ENCODE peak calls at places on chromosomes 1 and 21, in five cellular contexts. One of them, this sample, is unnamed.

GRCh38 chr1:229430761-229431269 is 3.1 kb downstream of the ACTA1 start:
- DNase-seq in SK-N-SH: no peak
- DNase-seq in GM12878: no peak
- DNase-seq in HepG2: no peak
- DNase-seq in K562: peak; percentile 72
- DNase-seq in this sample: peak; percentile 35

GRCh38 chr1:2141025-2141424 is 53.5 kb downstream of the FAAP20 start:
- DNase-seq in HepG2: no peak
- DNase-seq in K562: no peak
- DNase-seq in SK-N-SH: no peak
- DNase-seq in GM12878: no peak
- DNase-seq in this sample: no peak

GRCh38 chr1:189851806-189852367 is 625.8 kb downstream of the BRINP3 start:
- DNase-seq in GM12878: no peak
- DNase-seq in SK-N-SH: no peak
- DNase-seq in HepG2: no peak
- DNase-seq in K562: no peak
- DNase-seq in this sample: peak; percentile 10

GRCh38 chr1:20248954-20249612 is 41.6 kb upstream of the VWA5B1 start:
- DNase-seq in HepG2: no peak
- DNase-seq in GM12878: peak; percentile 3
- DNase-seq in SK-N-SH: no peak
- DNase-seq in K562: no peak
- DNase-seq in this sample: no peak

GRCh38 chr1:76666499-76666898 is 200.8 kb upstream of the ST6GALNAC5 start:
- DNase-seq in K562: no peak
- DNase-seq in GM12878: no peak
- DNase-seq in HepG2: no peak
- DNase-seq in SK-N-SH: no peak
- DNase-seq in this sample: no peak

GRCh38 chr1:26597629-26598039 is 68.1 kb downstream of the RPS6KA1 start:
- DNase-seq in HepG2: peak; percentile 53
- DNase-seq in K562: peak; percentile 65
- DNase-seq in SK-N-SH: peak; percentile 67
- DNase-seq in GM12878: no peak
- DNase-seq in this sample: peak; percentile 47

GRCh38 chr1:59393211-59394180 is 96.6 kb downstream of the FGGY start:
- DNase-seq in HepG2: peak; percentile 50
- DNase-seq in SK-N-SH: no peak
- DNase-seq in K562: peak; percentile 14
- DNase-seq in GM12878: no peak
- DNase-seq in this sample: peak; percentile 61

GRCh38 chr1:154479764-154480421 is 22.1 kb upstream of the TDRD10 start:
- DNase-seq in K562: peak; percentile 82
- DNase-seq in HepG2: peak; percentile 74
- DNase-seq in SK-N-SH: peak; percentile 84
- DNase-seq in GM12878: peak; percentile 45
- DNase-seq in this sample: peak; percentile 91

GRCh38 chr21:44291936-44292811 is 6.5 kb downstream of the AIRE start:
- DNase-seq in K562: peak; percentile 94
- DNase-seq in HepG2: no peak
- DNase-seq in GM12878: no peak
- DNase-seq in SK-N-SH: peak; percentile 73
- DNase-seq in this sample: peak; percentile 59

GRCh38 chr1:101000141-101000867 is 25.3 kb downstream of the DPH5 start:
- DNase-seq in GM12878: no peak
- DNase-seq in K562: no peak
- DNase-seq in HepG2: no peak
- DNase-seq in SK-N-SH: no peak
- DNase-seq in this sample: no peak

GRCh38 chr1:50251592-50252165 is 143.0 kb downstream of the ELAVL4 start:
- DNase-seq in GM12878: no peak
- DNase-seq in SK-N-SH: peak; percentile 67
- DNase-seq in HepG2: no peak
- DNase-seq in K562: no peak
- DNase-seq in this sample: peak; percentile 17

GRCh38 chr1:67771152-67771551 is 62.1 kb downstream of the GNG12 start:
- DNase-seq in HepG2: no peak
- DNase-seq in K562: peak; percentile 57
- DNase-seq in GM12878: no peak
- DNase-seq in SK-N-SH: no peak
- DNase-seq in this sample: peak; percentile 45

GRCh38 chr21:36186506-36187399 is 30.1 kb downstream of the DOP1B start:
- DNase-seq in HepG2: no peak
- DNase-seq in SK-N-SH: no peak
- DNase-seq in GM12878: no peak
- DNase-seq in K562: no peak
- DNase-seq in this sample: no peak

GRCh38 chr1:9625761-9626160 is 25.8 kb upstream of the PIK3CD start:
- DNase-seq in SK-N-SH: no peak
- DNase-seq in HepG2: no peak
- DNase-seq in GM12878: no peak
- DNase-seq in K562: no peak
- DNase-seq in this sample: no peak

GRCh38 chr1:79304131-79304530 is 297.6 kb upstream of the ADGRL4 start:
- DNase-seq in SK-N-SH: no peak
- DNase-seq in GM12878: no peak
- DNase-seq in K562: no peak
- DNase-seq in HepG2: no peak
- DNase-seq in this sample: no peak

GRCh38 chr1:164733070-164733469 is 174.1 kb downstream of the PBX1 start:
- DNase-seq in K562: no peak
- DNase-seq in GM12878: no peak
- DNase-seq in SK-N-SH: no peak
- DNase-seq in HepG2: no peak
- DNase-seq in this sample: no peak

GRCh38 chr1:15843826-15844572 is 3.5 kb upstream of the SPEN start:
- DNase-seq in GM12878: no peak
- DNase-seq in SK-N-SH: no peak
- DNase-seq in HepG2: no peak
- DNase-seq in K562: no peak
- DNase-seq in this sample: no peak

GRCh38 chr1:23401313-23401712 is 23.2 kb downstream of the TCEA3 start:
- DNase-seq in GM12878: no peak
- DNase-seq in K562: no peak
- DNase-seq in HepG2: no peak
- DNase-seq in SK-N-SH: no peak
- DNase-seq in this sample: no peak

GRCh38 chr1:85328713-85329376 is 52.4 kb upstream of the BCL10 start:
- DNase-seq in GM12878: no peak
- DNase-seq in HepG2: peak; percentile 97
- DNase-seq in SK-N-SH: no peak
- DNase-seq in K562: no peak
- DNase-seq in this sample: no peak

GRCh38 chr1:7551442-7551841 is 219.7 kb upstream of the VAMP3 start:
- DNase-seq in HepG2: no peak
- DNase-seq in GM12878: no peak
- DNase-seq in SK-N-SH: no peak
- DNase-seq in K562: no peak
- DNase-seq in this sample: no peak

GRCh38 chr21:26846036-26846931 is 1.1 kb upstream of the ADAMTS1 start:
- DNase-seq in SK-N-SH: peak; percentile 76
- DNase-seq in HepG2: no peak
- DNase-seq in K562: no peak
- DNase-seq in GM12878: no peak
- DNase-seq in this sample: peak; percentile 49

DNA sequence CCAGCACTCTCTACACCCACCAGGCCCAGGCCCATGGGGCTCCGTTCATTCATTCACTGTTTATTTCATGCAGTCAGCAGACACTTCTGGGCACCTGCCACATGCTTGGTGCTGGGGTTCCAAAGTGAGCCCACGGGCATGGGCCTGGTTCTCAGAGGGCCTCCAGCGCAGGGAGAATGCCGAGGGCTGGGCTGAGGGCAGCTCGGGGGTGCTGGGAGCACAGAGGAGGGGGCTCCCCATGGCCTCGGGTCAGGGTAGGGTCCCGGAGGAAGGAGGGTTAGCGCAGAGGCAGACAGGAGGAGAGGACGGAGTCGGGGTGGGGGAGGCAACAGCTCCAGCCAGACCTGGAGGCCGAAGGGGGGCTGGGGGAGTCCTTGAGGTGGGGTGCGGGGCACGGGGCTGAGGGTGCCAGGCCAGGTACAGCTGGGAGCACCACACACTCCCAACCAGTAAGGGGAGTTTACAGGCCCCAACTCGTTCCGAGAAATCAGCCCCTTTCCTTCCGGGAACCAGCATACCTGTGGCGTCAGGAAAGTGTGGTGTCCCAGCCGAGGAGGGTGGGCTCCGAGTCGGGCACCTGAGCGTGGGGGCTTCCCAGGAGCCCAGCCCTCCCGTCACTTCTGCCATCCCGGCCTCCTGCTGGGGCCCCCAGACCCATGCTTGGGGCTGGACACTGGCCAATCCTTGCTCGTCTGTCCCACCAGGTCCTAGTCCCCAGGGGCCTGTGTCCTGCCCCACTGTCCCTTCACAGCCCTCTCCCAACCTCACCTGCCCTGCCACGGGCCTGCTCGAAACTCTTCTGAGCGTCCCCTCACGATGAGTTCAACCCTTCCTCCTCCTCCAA is 10.8 kb downstream of the ARHGEF16 start:
- DNase-seq in SK-N-SH: no peak
- DNase-seq in GM12878: no peak
- DNase-seq in K562: no peak
- DNase-seq in HepG2: no peak
- DNase-seq in this sample: no peak
- TF ChIP-seq FOXM1 in SK-N-SH: no peak
- TF ChIP-seq FOXM1 in GM12878: no peak
- TF ChIP-seq FOXM1 in K562: no peak
- TF ChIP-seq FOXM1 in HepG2: no peak
- TF ChIP-seq FOXM1 in this sample: no peak

GRCh38 chr1:203126151-203126865 is 1.2 kb upstream of the ADORA1 start:
- DNase-seq in K562: no peak
- DNase-seq in GM12878: no peak
- DNase-seq in SK-N-SH: no peak
- DNase-seq in HepG2: no peak
- DNase-seq in this sample: peak; percentile 68

GRCh38 chr1:203129501-203130231 is 2.1 kb downstream of the ADORA1 start:
- DNase-seq in SK-N-SH: peak; percentile 82
- DNase-seq in HepG2: no peak
- DNase-seq in GM12878: no peak
- DNase-seq in K562: no peak
- DNase-seq in this sample: no peak

GRCh38 chr1:203126866-203127671 is 457 bp upstream of the ADORA1 start:
- DNase-seq in HepG2: no peak
- DNase-seq in SK-N-SH: no peak
- DNase-seq in K562: no peak
- DNase-seq in GM12878: no peak
- DNase-seq in this sample: no peak

GRCh38 chr1:203128691-203129500 is 1.4 kb downstream of the ADORA1 start:
- DNase-seq in HepG2: no peak
- DNase-seq in K562: no peak
- DNase-seq in GM12878: no peak
- DNase-seq in SK-N-SH: no peak
- DNase-seq in this sample: no peak

GRCh38 chr1:203127672-203128611 is at the start of gene ADORA1:
- DNase-seq in GM12878: no peak
- DNase-seq in K562: no peak
- DNase-seq in HepG2: peak; percentile 35
- DNase-seq in SK-N-SH: peak; percentile 80
- DNase-seq in this sample: peak; percentile 76
- TF ChIP-seq FOXM1 in GM12878: no peak
- TF ChIP-seq FOXM1 in K562: no peak
- TF ChIP-seq FOXM1 in HepG2: no peak
- TF ChIP-seq FOXM1 in SK-N-SH: no peak
- TF ChIP-seq FOXM1 in this sample: no peak

GRCh38 chr1:88608139-88608943 is 75.7 kb upstream of the PKN2 start:
- DNase-seq in HepG2: peak; percentile 22
- DNase-seq in K562: peak; percentile 21
- DNase-seq in GM12878: no peak
- DNase-seq in SK-N-SH: peak; percentile 29
- DNase-seq in this sample: peak; percentile 58
- TF ChIP-seq FOXM1 in HepG2: no peak
- TF ChIP-seq FOXM1 in K562: no peak
- TF ChIP-seq FOXM1 in GM12878: no peak
- TF ChIP-seq FOXM1 in SK-N-SH: no peak
- TF ChIP-seq FOXM1 in this sample: no peak

DNA sequence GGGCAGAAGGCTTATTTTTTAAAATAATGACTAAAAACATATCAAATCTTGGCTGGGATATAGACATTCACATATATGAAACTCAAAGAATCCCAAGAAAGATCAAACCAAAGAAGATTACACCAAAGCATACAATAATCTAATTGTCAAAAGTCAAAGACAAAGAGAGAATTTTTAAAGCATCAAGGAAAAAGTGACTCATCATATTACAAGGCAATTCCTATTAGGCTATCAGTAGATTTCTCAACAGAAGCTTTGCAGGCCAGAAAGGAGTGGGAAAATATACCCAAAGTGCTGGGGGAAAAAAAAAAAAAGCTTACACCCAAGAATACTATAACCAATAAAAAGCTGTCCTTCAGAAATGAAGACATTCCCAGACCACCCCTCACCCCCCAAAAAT is 375.6 kb downstream of the BRINP2 start:
- DNase-seq in SK-N-SH: no peak
- DNase-seq in GM12878: no peak
- DNase-seq in K562: no peak
- DNase-seq in HepG2: no peak
- DNase-seq in this sample: no peak
- TF ChIP-seq FOXM1 in SK-N-SH: no peak
- TF ChIP-seq FOXM1 in GM12878: no peak
- TF ChIP-seq FOXM1 in K562: no peak
- TF ChIP-seq FOXM1 in HepG2: no peak
- TF ChIP-seq FOXM1 in this sample: no peak

DNA sequence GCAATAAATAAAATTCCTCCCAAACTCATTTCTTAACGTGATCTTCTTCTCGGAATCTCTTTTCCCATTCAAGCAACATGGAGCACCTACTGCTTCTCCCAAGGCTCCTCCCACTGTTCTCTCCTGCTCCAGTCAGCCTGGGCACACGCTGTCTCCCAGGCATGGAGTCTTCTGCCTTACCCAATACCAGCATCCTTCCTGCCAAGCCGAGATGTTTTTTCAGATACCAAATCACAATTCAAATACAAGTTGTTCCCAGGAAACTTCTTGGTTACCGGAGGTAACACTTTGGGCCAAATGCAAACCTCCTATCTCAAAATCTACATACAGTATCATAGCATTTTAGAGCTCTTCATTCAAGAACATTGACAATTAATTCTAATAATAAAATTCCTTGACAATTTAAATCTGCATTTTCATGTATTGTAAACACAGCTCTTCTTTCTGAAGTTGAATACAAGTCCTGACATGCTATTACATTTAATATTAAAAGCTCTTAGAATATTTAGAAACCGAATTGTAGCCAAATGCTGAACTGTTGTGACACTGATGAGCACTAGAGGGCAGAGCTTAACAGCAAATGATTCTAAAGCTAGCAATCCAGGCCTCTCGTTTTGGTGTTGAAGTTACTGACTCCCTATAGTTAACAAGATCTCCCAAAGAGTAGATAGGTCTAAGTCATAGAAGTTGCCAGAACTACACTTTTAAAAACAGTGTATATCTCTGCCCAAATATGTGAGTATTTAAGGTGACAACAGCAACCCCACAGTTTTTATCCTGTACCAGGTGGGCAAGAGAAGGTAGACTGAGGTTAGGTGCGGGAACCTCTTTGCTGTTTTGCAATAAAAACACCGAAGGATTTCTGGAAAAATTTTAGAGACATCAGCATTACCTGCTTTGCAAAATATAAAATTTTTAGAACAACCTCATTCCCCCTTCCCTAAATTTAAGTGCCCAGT is 52.3 kb downstream of the BCAR3 start:
- DNase-seq in K562: peak; percentile 48
- DNase-seq in HepG2: peak; percentile 65
- DNase-seq in GM12878: peak; percentile 28
- DNase-seq in SK-N-SH: peak; percentile 53
- DNase-seq in this sample: peak; percentile 77
- TF ChIP-seq FOXM1 in K562: no peak
- TF ChIP-seq FOXM1 in HepG2: no peak
- TF ChIP-seq FOXM1 in GM12878: peak; percentile 22
- TF ChIP-seq FOXM1 in SK-N-SH: no peak
- TF ChIP-seq FOXM1 in this sample: no peak

GRCh38 chr1:5915587-5916571 is 76.3 kb downstream of the NPHP4 start:
- DNase-seq in SK-N-SH: peak; percentile 66
- DNase-seq in K562: peak; percentile 56
- DNase-seq in HepG2: peak; percentile 30
- DNase-seq in GM12878: peak; percentile 5
- DNase-seq in this sample: peak; percentile 42
- TF ChIP-seq FOXM1 in SK-N-SH: no peak
- TF ChIP-seq FOXM1 in K562: no peak
- TF ChIP-seq FOXM1 in HepG2: no peak
- TF ChIP-seq FOXM1 in GM12878: no peak
- TF ChIP-seq FOXM1 in this sample: no peak

This sample was measured in HEK293T.